ENCODE peak calls at places on chromosomes 7 and 10, in seven cellular contexts. R, L, X, E, U, C and F are unnamed samples.

GRCh38 chr7:144437370-144438191 is 34.1 kb upstream of the NOBOX start:
- DNase-seq in C (no peak), R (no peak), X (peak), U (peak), L (peak), E (no peak), F (no peak)

GRCh38 chr7:132560825-132561529 is 15.3 kb downstream of the PLXNA4 start:
- DNase-seq in R (no peak), U (no peak), X (no peak), C (no peak), E (no peak), L (no peak), F (no peak)

GRCh38 chr7:105268056-105268455 is 120.7 kb downstream of the SRPK2 start:
- DNase-seq in X (no peak), L (no peak), C (no peak), R (no peak), E (no peak), U (peak), F (no peak)

GRCh38 chr7:79434098-79434497 is 19.4 kb downstream of the MAGI2 start:
- DNase-seq in X (no peak), E (no peak), L (no peak), R (no peak), C (no peak), U (no peak), F (no peak)

GRCh38 chr7:89103564-89103963 is 308.0 kb upstream of the TEX47 start:
- DNase-seq in X (no peak), C (no peak), L (peak), R (no peak), U (no peak), E (no peak), F (no peak)

GRCh38 chr7:35630024-35630423 is 64.9 kb downstream of the HERPUD2 start:
- DNase-seq in X (no peak), R (no peak), L (no peak), U (no peak), E (no peak), C (no peak), F (no peak)

GRCh38 chr7:104862719-104863118 is 151.3 kb upstream of the KMT2E start:
- DNase-seq in X (no peak), E (no peak), L (peak), R (no peak), U (no peak), C (no peak), F (no peak)

GRCh38 chr7:4702961-4703512 is 20.9 kb downstream of the FOXK1 start:
- DNase-seq in C (no peak), L (no peak), X (no peak), R (no peak), E (peak), U (no peak), F (no peak)

GRCh38 chr7:129205987-129206785 is 17.8 kb downstream of the SMO start:
- DNase-seq in L (no peak), E (no peak), X (no peak), U (no peak), R (no peak), C (no peak), F (no peak)

GRCh38 chr7:44460325-44460724 is 30.1 kb downstream of the NUDCD3 start:
- DNase-seq in R (no peak), U (no peak), C (no peak), X (peak), E (no peak), L (no peak), F (no peak)

GRCh38 chr10:62779487-62780248 is 24.9 kb upstream of the ADO start:
- DNase-seq in L (no peak), E (no peak), U (no peak), R (no peak), X (peak), C (no peak), F (no peak)

GRCh38 chr7:2109936-2110585 is 122.7 kb downstream of the MAD1L1 start:
- DNase-seq in E (no peak), U (peak), R (no peak), L (no peak), X (no peak), C (no peak), F (no peak)

GRCh38 chr7:142890838-142891485 is 5.4 kb upstream of the TRPV6 start:
- DNase-seq in U (no peak), X (no peak), C (no peak), L (no peak), R (no peak), E (no peak), F (peak)

GRCh38 chr7:73565675-73566342 is 8.3 kb upstream of the BCL7B start:
- DNase-seq in R (no peak), L (no peak), X (no peak), C (no peak), E (no peak), U (no peak), F (no peak)

GRCh38 chr10:61961278-61961677 is 59.8 kb downstream of the ARID5B start:
- DNase-seq in R (no peak), C (no peak), U (no peak), X (peak), E (no peak), L (no peak), F (no peak)

GRCh38 chr10:1281402-1281782 is 225.2 kb downstream of the WDR37 start:
- DNase-seq in R (no peak), E (no peak), C (no peak), X (no peak), U (no peak), L (no peak), F (no peak)

GRCh38 chr7:55018361-55019328 is at the start of gene EGFR:
- DNase-seq in E (peak), L (peak), R (peak), C (peak), U (peak), X (no peak), F (peak)

GRCh38 chr7:44195901-44196300 is 4.9 kb upstream of the YKT6 start:
- DNase-seq in E (no peak), L (no peak), C (no peak), X (no peak), U (no peak), R (no peak), F (no peak)

GRCh38 chr7:151415375-151416112 is 5.7 kb upstream of the WDR86 start:
- DNase-seq in L (no peak), U (peak), R (no peak), E (no peak), X (no peak), C (peak), F (no peak)

GRCh38 chr7:46626261-46627037 is 705.4 kb upstream of the IGFBP3 start:
- DNase-seq in U (no peak), R (no peak), X (no peak), L (peak), C (no peak), E (no peak), F (no peak)

GRCh38 chr10:129911451-129912160 is 52.5 kb downstream of the EBF3 start:
- DNase-seq in R (no peak), X (no peak), E (no peak), L (no peak), C (no peak), U (no peak), F (no peak)

GRCh38 chr10:92914478-92915066 is 66.3 kb downstream of the EXOC6 start:
- DNase-seq in R (no peak), E (no peak), L (peak), U (peak), C (no peak), X (peak), F (no peak)

GRCh38 chr10:68082815-68083395 is 7.8 kb upstream of the HERC4 start:
- DNase-seq in L (peak), R (no peak), X (no peak), E (no peak), C (no peak), U (no peak), F (no peak)

GRCh38 chr7:100837099-100837836 is 9.9 kb upstream of the EPHB4 start:
- DNase-seq in L (peak), U (peak), E (peak), X (peak), C (peak), R (peak), F (peak)

GRCh38 chr7:876972-877311 is 588 bp downstream of the GET4 start:
- DNase-seq in X (no peak), L (no peak), U (peak), R (no peak), E (no peak), C (peak), F (peak)

DNA sequence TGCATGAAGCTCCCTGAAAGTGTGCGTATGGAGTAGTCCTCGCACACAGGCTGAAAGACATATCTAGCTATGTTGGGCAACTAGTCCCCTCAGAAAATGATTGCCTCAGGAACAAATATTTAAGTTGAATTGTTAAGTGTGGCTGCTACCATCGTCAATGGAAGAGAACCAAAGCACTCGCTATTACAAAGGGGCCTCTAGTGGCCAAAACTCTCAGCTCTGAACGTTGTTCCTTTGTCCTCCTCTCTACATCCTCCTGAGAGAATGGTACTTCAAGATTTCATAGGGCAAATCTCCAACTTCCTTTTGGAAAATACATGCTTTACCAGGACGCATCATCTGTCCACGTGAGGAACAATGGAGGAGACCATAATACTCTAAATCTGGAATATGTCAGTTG is 209.9 kb downstream of the NRG3 start:
- DNase-seq in X (no peak), E (no peak), R (no peak), L (peak), C (no peak), U (no peak), F (no peak)
- TF ChIP-seq CTCF in X (no peak), E (no peak), R (no peak), L (peak), C (no peak), U (no peak), F (no peak)

GRCh38 chr10:78436223-78436575 is 402.5 kb downstream of the RPS24 start:
- DNase-seq in R (no peak), X (no peak), L (no peak), E (no peak), C (no peak), U (no peak), F (no peak)
- H3K27ac ChIP-seq in R (no peak), X (no peak), L (no peak), E (no peak), C (no peak), U (no peak), F (no peak)

GRCh38 chr10:79051766-79052165 is 17.0 kb upstream of the ZMIZ1 start:
- DNase-seq in R (no peak), C (peak), L (no peak), E (no peak), X (no peak), U (no peak), F (peak)

GRCh38 chr10:79053481-79054202 is 15.1 kb upstream of the ZMIZ1 start:
- DNase-seq in R (no peak), E (no peak), L (no peak), C (peak), U (no peak), X (no peak), F (peak)

GRCh38 chr10:79050896-79051555 is 17.7 kb upstream of the ZMIZ1 start:
- DNase-seq in E (no peak), R (no peak), L (no peak), U (no peak), X (no peak), C (peak), F (peak)

GRCh38 chr10:79053081-79053434 is 15.7 kb upstream of the ZMIZ1 start:
- DNase-seq in E (no peak), U (no peak), L (no peak), X (no peak), C (no peak), R (no peak), F (no peak)

DNA sequence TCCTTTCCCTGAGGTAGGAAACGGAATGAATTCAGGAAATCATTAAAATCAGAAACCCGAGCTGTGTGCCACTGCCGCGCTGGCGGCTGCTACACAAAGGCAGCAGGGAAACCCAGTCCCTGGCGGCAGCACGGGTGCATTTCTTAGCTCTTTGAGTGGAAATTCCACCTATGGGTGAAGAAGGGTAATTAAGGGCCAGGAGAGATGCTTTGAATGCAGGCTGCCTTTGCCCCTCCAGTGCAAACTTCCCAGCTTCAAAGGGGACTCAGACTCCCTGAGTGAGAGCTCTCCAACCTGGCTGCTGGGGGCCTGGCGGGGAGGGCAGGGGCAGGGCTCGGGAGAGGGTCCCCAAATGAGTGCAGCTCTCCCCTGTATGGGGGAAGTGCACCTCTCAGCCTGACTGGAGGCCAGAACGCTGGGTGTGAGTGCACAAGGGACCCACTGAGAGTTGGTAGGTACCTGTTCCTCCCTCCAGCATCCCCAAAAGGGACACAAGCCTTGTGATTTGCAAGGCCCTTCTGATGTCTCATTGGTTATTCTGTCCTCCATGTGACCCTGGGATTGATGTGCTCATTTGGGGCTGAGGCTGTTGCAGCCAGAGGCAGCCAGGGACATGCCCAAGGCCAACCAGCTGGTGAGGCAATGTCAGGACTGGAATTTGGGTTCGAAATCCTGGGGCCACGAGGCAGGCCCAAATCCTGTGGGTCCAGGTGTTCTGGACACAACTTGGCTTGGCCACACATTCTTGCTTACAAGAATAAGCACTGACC is 16.3 kb upstream of the ZMIZ1 start:
- DNase-seq in L (peak), U (no peak), X (no peak), E (no peak), C (peak), R (no peak), F (peak)
- TF ChIP-seq CTCF in L (peak), U (peak), X (peak), E (no peak), C (no peak), R (no peak), F (no peak)

GRCh38 chr10:4780097-4780496 is 45.9 kb upstream of the AKR1E2 start:
- DNase-seq in R (no peak), U (no peak), X (no peak), E (no peak), C (no peak), L (no peak), F (no peak)

GRCh38 chr10:4772202-4772570 is 53.8 kb upstream of the AKR1E2 start:
- DNase-seq in R (no peak), E (no peak), L (no peak), C (no peak), X (no peak), U (no peak), F (no peak)

GRCh38 chr10:4778761-4779160 is 47.2 kb upstream of the AKR1E2 start:
- DNase-seq in E (no peak), C (no peak), U (no peak), L (no peak), X (no peak), R (no peak), F (no peak)

GRCh38 chr10:4775808-4776207 is 50.2 kb upstream of the AKR1E2 start:
- DNase-seq in X (no peak), R (no peak), C (no peak), L (no peak), E (no peak), U (no peak), F (no peak)

GRCh38 chr10:4776234-4776638 is 49.8 kb upstream of the AKR1E2 start:
- DNase-seq in U (no peak), E (no peak), C (no peak), X (no peak), L (no peak), R (no peak), F (no peak)
- H3K27ac ChIP-seq in U (no peak), E (no peak), C (no peak), X (no peak), L (no peak), R (no peak), F (no peak)

GRCh38 chr7:87875151-87876039 is 765 bp downstream of the SLC25A40 start:
- DNase-seq in X (no peak), L (peak), R (no peak), C (no peak), U (no peak), E (no peak), F (peak)

GRCh38 chr7:87876759-87877234 is 504 bp downstream of the DBF4 start:
- DNase-seq in R (peak), U (peak), C (peak), X (peak), E (peak), L (peak), F (peak)

GRCh38 chr7:87872356-87872755 is 3.8 kb downstream of the SLC25A40 start:
- DNase-seq in L (no peak), U (no peak), C (no peak), X (no peak), R (no peak), E (no peak), F (no peak)

GRCh38 chr7:87876040-87876758 is at the start of the genes DBF4 and SLC25A40:
- DNase-seq in U (peak), L (peak), R (peak), C (peak), E (peak), X (peak), F (peak)

GRCh38 chr7:87874066-87874465 is 2.1 kb downstream of the SLC25A40 start:
- DNase-seq in R (no peak), L (no peak), X (no peak), U (no peak), E (no peak), C (no peak), F (no peak)
- TF ChIP-seq CTCF in R (no peak), L (no peak), X (no peak), U (no peak), E (no peak), C (no peak), F (no peak)

GRCh38 chr7:33809218-33809617 is 96.1 kb upstream of the BMPER start:
- DNase-seq in E (no peak), C (peak), X (no peak), L (no peak), R (no peak), U (no peak), F (no peak)
- H3K27ac ChIP-seq in E (no peak), C (peak), X (no peak), L (no peak), R (no peak), U (no peak), F (no peak)